ENCODE peak calls at places on chromosomes 3 and 15, in ten cellular contexts. One of them, this sample, is unnamed.
A peak's percentile ranks its signal among the peaks of the same experiment; 100 is the strongest.

GRCh38 chr15:70487380-70487725 is 276.0 kb downstream of the UACA start:
- DNase-seq in heart right ventricle: no peak
- DNase-seq in adrenal gland: no peak
- DNase-seq in AG04450: no peak
- DNase-seq in A549: no peak
- DNase-seq in astrocyte: no peak
- DNase-seq in fibroblast of lung: no peak
- DNase-seq in fibroblast of the aortic adventitia: no peak
- DNase-seq in colonic mucosa: no peak
- DNase-seq in choroid plexus epithelial cell: no peak
- DNase-seq in this sample: no peak

GRCh38 chr3:12371525-12372140 is 82.8 kb downstream of the PPARG start:
- DNase-seq in heart right ventricle: peak; percentile 37
- DNase-seq in adrenal gland: no peak
- DNase-seq in AG04450: peak; percentile 50
- DNase-seq in A549: no peak
- DNase-seq in astrocyte: peak; percentile 58
- DNase-seq in fibroblast of lung: peak; percentile 66
- DNase-seq in fibroblast of the aortic adventitia: peak; percentile 34
- DNase-seq in colonic mucosa: no peak
- DNase-seq in choroid plexus epithelial cell: peak; percentile 57
- DNase-seq in this sample: peak; percentile 5

GRCh38 chr3:186254676-186255665 is 107.1 kb downstream of the DGKG start:
- DNase-seq in heart right ventricle: no peak
- DNase-seq in adrenal gland: no peak
- DNase-seq in AG04450: no peak
- DNase-seq in A549: no peak
- DNase-seq in astrocyte: no peak
- DNase-seq in fibroblast of lung: no peak
- DNase-seq in fibroblast of the aortic adventitia: no peak
- DNase-seq in colonic mucosa: no peak
- DNase-seq in choroid plexus epithelial cell: no peak
- DNase-seq in this sample: no peak

GRCh38 chr3:101940521-101940992 is 91.2 kb downstream of the NFKBIZ start:
- DNase-seq in heart right ventricle: peak; percentile 44
- DNase-seq in adrenal gland: no peak
- DNase-seq in AG04450: peak; percentile 91
- DNase-seq in A549: no peak
- DNase-seq in astrocyte: peak; percentile 98
- DNase-seq in fibroblast of lung: peak; percentile 98
- DNase-seq in fibroblast of the aortic adventitia: peak; percentile 99
- DNase-seq in colonic mucosa: no peak
- DNase-seq in choroid plexus epithelial cell: peak; percentile 98
- DNase-seq in this sample: peak; percentile 97

GRCh38 chr3:46112296-46112695 is 85.0 kb upstream of the XCR1 start:
- DNase-seq in heart right ventricle: no peak
- DNase-seq in adrenal gland: no peak
- DNase-seq in AG04450: no peak
- DNase-seq in A549: no peak
- DNase-seq in astrocyte: no peak
- DNase-seq in fibroblast of lung: peak; percentile 45
- DNase-seq in fibroblast of the aortic adventitia: no peak
- DNase-seq in colonic mucosa: no peak
- DNase-seq in choroid plexus epithelial cell: no peak
- DNase-seq in this sample: peak; percentile 78

GRCh38 chr3:163476179-163476578 is 1602.1 kb downstream of the SI start:
- DNase-seq in heart right ventricle: no peak
- DNase-seq in adrenal gland: no peak
- DNase-seq in AG04450: no peak
- DNase-seq in A549: no peak
- DNase-seq in astrocyte: no peak
- DNase-seq in fibroblast of lung: no peak
- DNase-seq in fibroblast of the aortic adventitia: no peak
- DNase-seq in colonic mucosa: no peak
- DNase-seq in choroid plexus epithelial cell: peak; percentile 10
- DNase-seq in this sample: peak; percentile 10

GRCh38 chr15:38308797-38309196 is 56.2 kb downstream of the SPRED1 start:
- DNase-seq in heart right ventricle: no peak
- DNase-seq in adrenal gland: no peak
- DNase-seq in AG04450: no peak
- DNase-seq in A549: no peak
- DNase-seq in astrocyte: no peak
- DNase-seq in fibroblast of lung: peak; percentile 20
- DNase-seq in fibroblast of the aortic adventitia: no peak
- DNase-seq in colonic mucosa: no peak
- DNase-seq in choroid plexus epithelial cell: no peak
- DNase-seq in this sample: no peak

GRCh38 chr3:127712881-127713771 is 40.4 kb downstream of the ABTB1 start:
- DNase-seq in heart right ventricle: no peak
- DNase-seq in adrenal gland: no peak
- DNase-seq in AG04450: no peak
- DNase-seq in A549: no peak
- DNase-seq in astrocyte: no peak
- DNase-seq in fibroblast of lung: no peak
- DNase-seq in fibroblast of the aortic adventitia: no peak
- DNase-seq in colonic mucosa: no peak
- DNase-seq in choroid plexus epithelial cell: no peak
- DNase-seq in this sample: no peak

GRCh38 chr15:66186049-66186825 is 67.3 kb downstream of the MEGF11 start:
- DNase-seq in heart right ventricle: no peak
- DNase-seq in adrenal gland: no peak
- DNase-seq in AG04450: no peak
- DNase-seq in A549: no peak
- DNase-seq in astrocyte: peak; percentile 21
- DNase-seq in fibroblast of lung: peak; percentile 40
- DNase-seq in fibroblast of the aortic adventitia: peak; percentile 44
- DNase-seq in colonic mucosa: no peak
- DNase-seq in choroid plexus epithelial cell: no peak
- DNase-seq in this sample: no peak

GRCh38 chr3:140015741-140016140 is 80.8 kb downstream of the CLSTN2 start:
- DNase-seq in heart right ventricle: no peak
- DNase-seq in adrenal gland: no peak
- DNase-seq in AG04450: no peak
- DNase-seq in A549: no peak
- DNase-seq in astrocyte: no peak
- DNase-seq in fibroblast of lung: no peak
- DNase-seq in fibroblast of the aortic adventitia: no peak
- DNase-seq in colonic mucosa: no peak
- DNase-seq in choroid plexus epithelial cell: no peak
- DNase-seq in this sample: no peak

GRCh38 chr3:196406806-196407470 is 25.3 kb downstream of the UBXN7 start:
- DNase-seq in heart right ventricle: no peak
- DNase-seq in adrenal gland: no peak
- DNase-seq in AG04450: peak; percentile 63
- DNase-seq in A549: no peak
- DNase-seq in astrocyte: peak; percentile 76
- DNase-seq in fibroblast of lung: peak; percentile 82
- DNase-seq in fibroblast of the aortic adventitia: peak; percentile 69
- DNase-seq in colonic mucosa: no peak
- DNase-seq in choroid plexus epithelial cell: peak; percentile 93
- DNase-seq in this sample: no peak

GRCh38 chr15:69653846-69654245 is 201.2 kb downstream of the RPLP1 start:
- DNase-seq in heart right ventricle: no peak
- DNase-seq in adrenal gland: peak; percentile 6
- DNase-seq in AG04450: no peak
- DNase-seq in A549: no peak
- DNase-seq in astrocyte: no peak
- DNase-seq in fibroblast of lung: no peak
- DNase-seq in fibroblast of the aortic adventitia: no peak
- DNase-seq in colonic mucosa: peak; percentile 6
- DNase-seq in choroid plexus epithelial cell: no peak
- DNase-seq in this sample: no peak

GRCh38 chr3:196320110-196320509 is 2.1 kb upstream of the DYNLT2B start:
- DNase-seq in heart right ventricle: no peak
- DNase-seq in adrenal gland: no peak
- DNase-seq in AG04450: no peak
- DNase-seq in A549: no peak
- DNase-seq in astrocyte: no peak
- DNase-seq in fibroblast of lung: no peak
- DNase-seq in fibroblast of the aortic adventitia: no peak
- DNase-seq in colonic mucosa: no peak
- DNase-seq in choroid plexus epithelial cell: no peak
- DNase-seq in this sample: peak; percentile 92

GRCh38 chr3:51539291-51539891 is 872 bp downstream of the RAD54L2 start:
- DNase-seq in heart right ventricle: no peak
- DNase-seq in adrenal gland: peak; percentile 61
- DNase-seq in AG04450: no peak
- DNase-seq in A549: peak; percentile 27
- DNase-seq in astrocyte: peak; percentile 83
- DNase-seq in fibroblast of lung: peak; percentile 86
- DNase-seq in fibroblast of the aortic adventitia: peak; percentile 52
- DNase-seq in colonic mucosa: peak; percentile 41
- DNase-seq in choroid plexus epithelial cell: peak; percentile 60
- DNase-seq in this sample: peak; percentile 74

GRCh38 chr3:135131290-135131689 is 336.2 kb downstream of the EPHB1 start:
- DNase-seq in heart right ventricle: no peak
- DNase-seq in adrenal gland: no peak
- DNase-seq in AG04450: no peak
- DNase-seq in A549: no peak
- DNase-seq in astrocyte: no peak
- DNase-seq in fibroblast of lung: no peak
- DNase-seq in fibroblast of the aortic adventitia: no peak
- DNase-seq in colonic mucosa: no peak
- DNase-seq in choroid plexus epithelial cell: no peak
- DNase-seq in this sample: no peak

GRCh38 chr3:123085293-123085949 is 18.6 kb downstream of the PDIA5 start:
- DNase-seq in heart right ventricle: no peak
- DNase-seq in adrenal gland: no peak
- DNase-seq in AG04450: no peak
- DNase-seq in A549: no peak
- DNase-seq in astrocyte: no peak
- DNase-seq in fibroblast of lung: no peak
- DNase-seq in fibroblast of the aortic adventitia: no peak
- DNase-seq in colonic mucosa: no peak
- DNase-seq in choroid plexus epithelial cell: no peak
- DNase-seq in this sample: no peak

GRCh38 chr3:176426371-176426770 is 770.9 kb downstream of the TBL1XR1 start:
- DNase-seq in heart right ventricle: no peak
- DNase-seq in adrenal gland: no peak
- DNase-seq in AG04450: no peak
- DNase-seq in A549: no peak
- DNase-seq in astrocyte: no peak
- DNase-seq in fibroblast of lung: no peak
- DNase-seq in fibroblast of the aortic adventitia: no peak
- DNase-seq in colonic mucosa: no peak
- DNase-seq in choroid plexus epithelial cell: no peak
- DNase-seq in this sample: no peak

DNA sequence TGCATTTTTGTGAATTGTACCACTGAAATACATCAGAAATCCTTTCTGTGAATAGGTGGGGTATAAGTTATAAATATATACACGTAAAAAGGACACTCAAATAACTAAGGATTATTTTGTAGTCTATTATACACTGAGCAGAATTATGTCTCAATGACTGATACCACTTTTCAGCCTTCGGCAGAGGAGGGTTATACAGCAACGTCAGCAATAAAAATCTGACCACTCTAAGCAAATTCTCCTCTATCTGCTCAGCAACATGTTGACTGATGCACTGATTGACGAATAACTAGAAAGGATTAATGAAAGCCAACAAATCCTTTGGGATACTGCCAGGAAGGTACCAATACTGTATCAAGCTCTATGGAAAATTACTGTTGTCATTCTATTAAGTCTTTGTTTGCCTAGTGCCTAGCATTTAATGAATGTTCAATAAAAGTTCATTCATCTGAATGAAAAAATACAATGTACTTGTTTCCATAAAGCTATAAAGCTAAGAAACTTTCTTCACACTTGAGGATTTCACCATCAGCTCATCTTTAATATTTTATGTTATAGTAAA is 5.2 kb downstream of the ARPP19 start:
- DNase-seq in heart right ventricle: no peak
- DNase-seq in adrenal gland: no peak
- DNase-seq in AG04450: no peak
- DNase-seq in A549: no peak
- DNase-seq in astrocyte: no peak
- DNase-seq in fibroblast of lung: no peak
- DNase-seq in fibroblast of the aortic adventitia: no peak
- DNase-seq in colonic mucosa: no peak
- DNase-seq in choroid plexus epithelial cell: no peak
- DNase-seq in this sample: no peak
- H3K4me3 ChIP-seq in heart right ventricle: no peak overlapping the region
- H3K4me3 ChIP-seq in adrenal gland: no peak overlapping the region
- H3K4me3 ChIP-seq in AG04450: no peak overlapping the region
- H3K4me3 ChIP-seq in A549: no peak overlapping the region
- H3K4me3 ChIP-seq in astrocyte: no peak overlapping the region
- H3K4me3 ChIP-seq in fibroblast of lung: no peak overlapping the region
- H3K4me3 ChIP-seq in fibroblast of the aortic adventitia: no peak overlapping the region
- H3K4me3 ChIP-seq in colonic mucosa: no peak overlapping the region
- H3K4me3 ChIP-seq in choroid plexus epithelial cell: no peak overlapping the region
- H3K4me3 ChIP-seq in this sample: no peak overlapping the region

GRCh38 chr15:84826369-84826823 is 9.2 kb downstream of the ALPK3 start:
- DNase-seq in heart right ventricle: no peak
- DNase-seq in adrenal gland: no peak
- DNase-seq in AG04450: no peak
- DNase-seq in A549: peak; percentile 75
- DNase-seq in astrocyte: no peak
- DNase-seq in fibroblast of lung: peak; percentile 6
- DNase-seq in fibroblast of the aortic adventitia: peak; percentile 49
- DNase-seq in colonic mucosa: peak; percentile 46
- DNase-seq in choroid plexus epithelial cell: peak; percentile 31
- DNase-seq in this sample: peak; percentile 18
- TF ChIP-seq CTCF in heart right ventricle: peak; percentile 29
- TF ChIP-seq CTCF in adrenal gland: peak; percentile 16
- TF ChIP-seq CTCF in AG04450: peak; percentile 20
- TF ChIP-seq CTCF in A549: peak; percentile 66
- TF ChIP-seq CTCF in astrocyte: no peak
- TF ChIP-seq CTCF in fibroblast of lung: no peak
- TF ChIP-seq CTCF in fibroblast of the aortic adventitia: peak; percentile 19
- TF ChIP-seq CTCF in colonic mucosa: peak; percentile 48
- TF ChIP-seq CTCF in choroid plexus epithelial cell: peak; percentile 52
- TF ChIP-seq CTCF in this sample: peak; percentile 69

GRCh38 chr3:23402728-23403505 is 199.8 kb downstream of the UBE2E2 start:
- DNase-seq in heart right ventricle: no peak
- DNase-seq in adrenal gland: no peak
- DNase-seq in AG04450: no peak
- DNase-seq in A549: no peak
- DNase-seq in astrocyte: no peak
- DNase-seq in fibroblast of lung: peak; percentile 23
- DNase-seq in fibroblast of the aortic adventitia: no peak
- DNase-seq in colonic mucosa: no peak
- DNase-seq in choroid plexus epithelial cell: no peak
- DNase-seq in this sample: no peak
- H3K4me3 ChIP-seq in heart right ventricle: no peak overlapping the region
- H3K4me3 ChIP-seq in adrenal gland: no peak overlapping the region
- H3K4me3 ChIP-seq in AG04450: no peak overlapping the region
- H3K4me3 ChIP-seq in A549: no peak overlapping the region
- H3K4me3 ChIP-seq in astrocyte: no peak overlapping the region
- H3K4me3 ChIP-seq in fibroblast of lung: no peak overlapping the region
- H3K4me3 ChIP-seq in fibroblast of the aortic adventitia: no peak overlapping the region
- H3K4me3 ChIP-seq in colonic mucosa: no peak overlapping the region
- H3K4me3 ChIP-seq in choroid plexus epithelial cell: no peak overlapping the region
- H3K4me3 ChIP-seq in this sample: no peak overlapping the region

GRCh38 chr15:81813215-81813614 is 232.6 kb downstream of the MEX3B start:
- DNase-seq in heart right ventricle: no peak
- DNase-seq in adrenal gland: no peak
- DNase-seq in AG04450: no peak
- DNase-seq in A549: no peak
- DNase-seq in astrocyte: no peak
- DNase-seq in fibroblast of lung: no peak
- DNase-seq in fibroblast of the aortic adventitia: no peak
- DNase-seq in colonic mucosa: no peak
- DNase-seq in choroid plexus epithelial cell: peak; percentile 47
- DNase-seq in this sample: no peak

GRCh38 chr15:81814882-81815455 is 230.8 kb downstream of the MEX3B start:
- DNase-seq in heart right ventricle: no peak
- DNase-seq in adrenal gland: no peak
- DNase-seq in AG04450: no peak
- DNase-seq in A549: no peak
- DNase-seq in astrocyte: no peak
- DNase-seq in fibroblast of lung: no peak
- DNase-seq in fibroblast of the aortic adventitia: no peak
- DNase-seq in colonic mucosa: no peak
- DNase-seq in choroid plexus epithelial cell: no peak
- DNase-seq in this sample: no peak

GRCh38 chr15:81809543-81809942 is 236.3 kb downstream of the MEX3B start:
- DNase-seq in heart right ventricle: no peak
- DNase-seq in adrenal gland: no peak
- DNase-seq in AG04450: no peak
- DNase-seq in A549: peak; percentile 32
- DNase-seq in astrocyte: no peak
- DNase-seq in fibroblast of lung: no peak
- DNase-seq in fibroblast of the aortic adventitia: peak; percentile 5
- DNase-seq in colonic mucosa: no peak
- DNase-seq in choroid plexus epithelial cell: peak; percentile 19
- DNase-seq in this sample: no peak
- TF ChIP-seq CTCF in heart right ventricle: peak; percentile 12
- TF ChIP-seq CTCF in adrenal gland: no peak
- TF ChIP-seq CTCF in AG04450: no peak
- TF ChIP-seq CTCF in A549: no peak
- TF ChIP-seq CTCF in astrocyte: no peak
- TF ChIP-seq CTCF in fibroblast of lung: no peak
- TF ChIP-seq CTCF in fibroblast of the aortic adventitia: peak; percentile 5
- TF ChIP-seq CTCF in colonic mucosa: no peak
- TF ChIP-seq CTCF in choroid plexus epithelial cell: peak; percentile 38
- TF ChIP-seq CTCF in this sample: no peak

This sample was measured in bronchial epithelial cell.